ENCODE peak calls at places on chromosomes 5 and 9, in nine cellular contexts. J, F, S, U, B, L, A, Y and M are unnamed samples. For H3K9me3, the result is how much of the 10 kb centered on the place peaks cover.

GRCh38 chr9:115000217-115000639 is 69.8 kb upstream of the TNFSF8 start:
- DNase-seq in F (no peak), S (no peak), L (peak), J (no peak), A (no peak), B (no peak), Y (no peak), U (peak), M (no peak)

GRCh38 chr9:35733109-35733541 is 659 bp downstream of the CREB3 start:
- DNase-seq in L (peak), B (peak), A (no peak), J (peak), F (no peak), Y (no peak), U (peak), S (peak), M (no peak)

GRCh38 chr5:139946440-139946839 is 96.7 kb downstream of the NRG2 start:
- DNase-seq in A (no peak), B (no peak), Y (no peak), F (no peak), U (no peak), S (no peak), L (no peak), J (no peak), M (no peak)

GRCh38 chr5:135560858-135561257 is 17.9 kb downstream of the CXCL14 start:
- DNase-seq in Y (peak), B (peak), F (peak), J (peak), U (peak), L (peak), A (peak), S (peak), M (peak)

GRCh38 chr9:34072868-34073590 is 24.3 kb upstream of the UBAP2 start:
- DNase-seq in Y (no peak), F (peak), S (peak), L (peak), J (no peak), B (peak), A (peak), U (peak), M (no peak)

GRCh38 chr9:114237781-114238180 is 82.4 kb downstream of the COL27A1 start:
- DNase-seq in A (no peak), S (no peak), B (no peak), F (no peak), L (no peak), Y (no peak), J (no peak), U (no peak), M (no peak)

GRCh38 chr9:80163889-80164288 is 592.1 kb downstream of the TLE4 start:
- DNase-seq in S (no peak), A (no peak), J (no peak), B (no peak), L (no peak), U (no peak), Y (no peak), F (no peak), M (no peak)

GRCh38 chr9:2817987-2818386 is 25.9 kb downstream of the PUM3 start:
- DNase-seq in J (peak), U (peak), F (no peak), A (no peak), L (no peak), Y (no peak), S (no peak), B (peak), M (no peak)

GRCh38 chr5:137617806-137618205 is 118.1 kb downstream of the KLHL3 start:
- DNase-seq in U (peak), L (no peak), J (no peak), Y (no peak), A (no peak), F (no peak), S (no peak), B (peak), M (no peak)

GRCh38 chr5:141366016-141366896 is 2.3 kb downstream of the PCDHGA5 start:
- DNase-seq in U (no peak), Y (no peak), J (no peak), A (no peak), L (no peak), F (no peak), B (no peak), S (no peak), M (no peak)
- H3K9me3 ChIP-seq in U (under half), Y (under half), J (under half), A (half or more), L (under half), F (half or more), B (half or more), S (under half), M (under half)

DNA sequence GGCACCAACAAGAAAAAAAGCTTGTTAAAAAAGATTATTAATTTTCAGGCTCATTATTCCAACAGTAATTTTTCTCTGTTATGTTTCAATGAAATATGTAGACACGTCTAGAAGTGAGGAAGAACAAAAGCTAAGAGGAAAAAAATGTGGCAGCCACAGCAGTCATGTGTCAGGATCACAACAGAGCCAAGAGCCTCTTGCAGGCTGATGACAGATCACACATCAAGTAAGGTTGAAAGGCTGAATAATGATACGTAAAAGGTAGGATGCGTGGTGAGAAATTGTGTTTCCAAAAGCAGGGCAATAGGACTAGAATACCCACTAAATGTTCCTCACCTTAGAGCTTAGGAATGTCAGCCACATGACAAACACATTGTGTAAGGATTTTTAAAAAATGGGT is 124.8 kb downstream of the HTR1A start:
- DNase-seq in S (no peak), U (no peak), A (no peak), B (no peak), J (no peak), L (no peak), F (no peak), Y (no peak), M (no peak)
- H3K9me3 ChIP-seq in S (under half), U (under half), A (under half), B (under half), J (under half), L (under half), F (under half), Y (under half), M (under half)

GRCh38 chr9:91930475-91930874 is 19.6 kb downstream of the ROR2 start:
- DNase-seq in S (no peak), A (no peak), F (no peak), U (peak), J (peak), B (peak), Y (no peak), L (no peak), M (no peak)
- H3K9me3 ChIP-seq in S (under half), A (under half), F (under half), U (under half), J (under half), B (under half), Y (under half), L (under half), M (under half)

GRCh38 chr5:2653991-2654390 is 97.5 kb downstream of the IRX2 start:
- DNase-seq in A (no peak), Y (no peak), J (no peak), S (no peak), L (no peak), F (no peak), U (no peak), B (no peak), M (no peak)

GRCh38 chr5:2657151-2657550 is 94.3 kb downstream of the IRX2 start:
- DNase-seq in A (no peak), U (no peak), J (no peak), F (no peak), B (no peak), L (no peak), S (no peak), Y (no peak), M (no peak)

GRCh38 chr5:2659071-2659470 is 92.4 kb downstream of the IRX2 start:
- DNase-seq in J (no peak), A (no peak), S (no peak), U (peak), F (no peak), B (no peak), Y (no peak), L (peak), M (no peak)

GRCh38 chr5:2658421-2658820 is 93.1 kb downstream of the IRX2 start:
- DNase-seq in A (no peak), L (no peak), U (peak), F (no peak), S (no peak), B (peak), Y (no peak), J (no peak), M (no peak)

DNA sequence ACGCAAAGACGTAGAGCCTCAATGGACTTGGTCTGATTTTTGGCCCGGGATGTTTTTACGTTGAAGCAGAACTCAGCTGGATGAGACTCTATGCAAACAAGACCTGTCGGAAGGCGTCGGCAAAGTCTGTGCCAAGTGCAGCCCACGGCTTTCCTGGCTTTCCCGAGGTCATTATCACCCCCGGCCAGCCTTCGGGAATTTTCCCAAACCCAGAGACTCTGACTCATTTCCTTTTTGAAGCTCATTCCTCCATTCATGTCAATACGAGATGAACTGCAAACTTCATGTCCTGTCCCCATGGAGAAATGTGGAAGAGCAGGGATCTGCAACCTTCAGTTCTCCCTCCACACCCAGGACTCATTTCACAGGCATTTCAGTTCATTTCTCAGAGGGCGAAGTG is 95.3 kb downstream of the IRX2 start:
- DNase-seq in J (no peak), F (no peak), L (no peak), A (no peak), Y (no peak), U (peak), S (no peak), B (peak), M (no peak)
- H3K9me3 ChIP-seq in J (under half), F (under half), L (under half), A (under half), Y (under half), U (under half), S (under half), B (under half), M (under half)

GRCh38 chr5:8984386-8984785 is 561.5 kb downstream of the SEMA5A start:
- DNase-seq in Y (no peak), L (no peak), A (no peak), J (no peak), B (no peak), F (no peak), U (no peak), S (no peak), M (no peak)
- H3K9me3 ChIP-seq in Y (under half), L (under half), A (under half), J (under half), B (under half), F (under half), U (under half), S (under half), M (under half)